ENCODE peak calls at places on chromosomes 7 and 10, in seven cellular contexts. K is GM04504; J is esophagus squamous epithelium; V is astrocyte of the spinal cord; B is naive thymus-derived CD4-positive, alpha-beta T cell; W is fibroblast of pulmonary artery; D is KBM-7. A is an unnamed sample.

GRCh38 chr10:101775273-101776131 is at the start of gene FGF8:
- DNase-seq in D (no peak), W (no peak), V (no peak), J (no peak), B (no peak), K (no peak), A (no peak)

GRCh38 chr7:23247602-23248335 is 1.2 kb downstream of the GPNMB start:
- DNase-seq in D (peak), J (no peak), W (peak), V (no peak), K (no peak), B (no peak), A (no peak)

GRCh38 chr7:36614954-36615353 is 109.3 kb downstream of the AOAH start:
- DNase-seq in V (no peak), K (no peak), B (no peak), J (no peak), W (no peak), D (no peak), A (no peak)

GRCh38 chr7:115494529-115495147 is 535.9 kb downstream of the TFEC start:
- DNase-seq in D (no peak), J (no peak), W (no peak), K (no peak), V (no peak), B (no peak), A (no peak)

GRCh38 chr7:80722596-80723141 is 84.2 kb downstream of the CD36 start:
- DNase-seq in K (peak), J (peak), V (peak), D (no peak), W (peak), B (no peak), A (no peak)

GRCh38 chr10:46555713-46556514 is 544 bp downstream of the GPRIN2 start:
- DNase-seq in D (no peak), W (no peak), K (no peak), B (no peak), V (no peak), J (no peak), A (peak)

GRCh38 chr10:80277016-80277415 is 12.4 kb downstream of the MAT1A start:
- DNase-seq in J (no peak), V (no peak), B (no peak), K (no peak), D (no peak), W (no peak), A (no peak)

GRCh38 chr7:116499168-116500070 is at the start of gene CAV2:
- DNase-seq in V (peak), K (peak), B (no peak), J (no peak), D (no peak), W (peak), A (no peak)

GRCh38 chr7:37145682-37146081 is 303.0 kb downstream of the ELMO1 start:
- DNase-seq in W (no peak), J (no peak), B (no peak), D (no peak), V (no peak), K (no peak), A (no peak)

GRCh38 chr7:77846317-77847092 is 47.9 kb downstream of the PHTF2 start:
- DNase-seq in D (no peak), J (no peak), K (no peak), B (no peak), V (no peak), W (no peak), A (no peak)

A was measured in central memory CD8-positive, alpha-beta T cell.